ENCODE peak calls at places on chromosomes 12 and 14, in eight cellular contexts. G is HCT116, C is ovary, L is stomach, M is adrenal gland, A is GM12891, R is heart left ventricle, W is Peyer's patch. F is an unnamed sample.
A peak's percentile ranks its signal among the peaks of the same experiment; 100 is the strongest.

GRCh38 chr12:80268924-80269749 is 169.8 kb downstream of the OTOGL start:
- DNase-seq in G (peak; percentile 54), C (no peak), L (no peak), M (no peak), A (no peak), R (no peak), W (no peak), F (peak; percentile 28)

GRCh38 chr12:93287152-93287551 is 90.6 kb upstream of the NUDT4 start:
- DNase-seq in G (no peak), C (no peak), L (no peak), M (no peak), A (no peak), R (no peak), W (no peak), F (no peak)

GRCh38 chr12:106003297-106003696 is 135.5 kb downstream of the NUAK1 start:
- DNase-seq in G (no peak), C (no peak), L (no peak), M (no peak), A (no peak), R (no peak), W (no peak), F (no peak)

GRCh38 chr14:96162265-96162664 is 42.4 kb upstream of the BDKRB2 start:
- DNase-seq in G (no peak), C (no peak), L (peak; percentile 5), M (no peak), A (no peak), R (no peak), W (no peak), F (no peak)

GRCh38 chr12:50772877-50773276 is 9.0 kb downstream of the ATF1 start:
- DNase-seq in G (no peak), C (no peak), L (no peak), M (no peak), A (no peak), R (no peak), W (no peak), F (no peak)

GRCh38 chr12:128940090-128940888 is 87.0 kb downstream of the GLT1D1 start:
- DNase-seq in G (no peak), C (no peak), L (no peak), M (no peak), A (no peak), R (no peak), W (no peak), F (no peak)

GRCh38 chr12:56808954-56809353 is 45.8 kb downstream of the HSD17B6 start:
- DNase-seq in G (no peak), C (no peak), L (no peak), M (no peak), A (no peak), R (no peak), W (no peak), F (peak; percentile 71)

GRCh38 chr12:58359084-58359483 is 417.7 kb downstream of the ATP23 start:
- DNase-seq in G (no peak), C (peak; percentile 27), L (no peak), M (no peak), A (no peak), R (no peak), W (no peak), F (no peak)

GRCh38 chr14:101017209-101017608 is 113.7 kb upstream of the RTL1 start:
- DNase-seq in G (no peak), C (no peak), L (no peak), M (peak; percentile 10), A (no peak), R (no peak), W (no peak), F (no peak)

GRCh38 chr12:23887055-23887835 is 62.2 kb downstream of the SOX5 start:
- DNase-seq in G (no peak), C (no peak), L (no peak), M (no peak), A (no peak), R (no peak), W (no peak), F (no peak)

GRCh38 chr14:99756796-99757195 is 36.4 kb upstream of the EML1 start:
- DNase-seq in G (no peak), C (no peak), L (no peak), M (no peak), A (no peak), R (no peak), W (no peak), F (no peak)

GRCh38 chr12:15778126-15778525 is 11.1 kb downstream of the EPS8 start:
- DNase-seq in G (no peak), C (no peak), L (no peak), M (no peak), A (no peak), R (no peak), W (no peak), F (no peak)

GRCh38 chr12:96906849-96907664 is at the start of gene NEDD1:
- DNase-seq in G (peak; percentile 45), C (peak; percentile 90), L (peak; percentile 87), M (peak; percentile 80), A (peak; percentile 82), R (peak; percentile 90), W (peak; percentile 86), F (peak; percentile 80)
- TF ChIP-seq POLR2A in G (peak; percentile 69), C (peak; percentile 59), L (no peak), M (no peak), A (no peak), R (no peak), W (peak; percentile 40), F (peak; percentile 65)

GRCh38 chr12:46941981-46942380 is 116.2 kb upstream of the SLC38A4 start:
- DNase-seq in G (no peak), C (no peak), L (no peak), M (no peak), A (no peak), R (no peak), W (no peak), F (no peak)

GRCh38 chr12:46936042-46936441 is 110.2 kb upstream of the SLC38A4 start:
- DNase-seq in G (no peak), C (no peak), L (no peak), M (no peak), A (no peak), R (no peak), W (no peak), F (no peak)

GRCh38 chr12:46935448-46935847 is 109.7 kb upstream of the SLC38A4 start:
- DNase-seq in G (no peak), C (no peak), L (no peak), M (no peak), A (no peak), R (no peak), W (no peak), F (no peak)

GRCh38 chr12:46934374-46935111 is 108.7 kb upstream of the SLC38A4 start:
- DNase-seq in G (no peak), C (no peak), L (no peak), M (no peak), A (no peak), R (no peak), W (no peak), F (no peak)

DNA sequence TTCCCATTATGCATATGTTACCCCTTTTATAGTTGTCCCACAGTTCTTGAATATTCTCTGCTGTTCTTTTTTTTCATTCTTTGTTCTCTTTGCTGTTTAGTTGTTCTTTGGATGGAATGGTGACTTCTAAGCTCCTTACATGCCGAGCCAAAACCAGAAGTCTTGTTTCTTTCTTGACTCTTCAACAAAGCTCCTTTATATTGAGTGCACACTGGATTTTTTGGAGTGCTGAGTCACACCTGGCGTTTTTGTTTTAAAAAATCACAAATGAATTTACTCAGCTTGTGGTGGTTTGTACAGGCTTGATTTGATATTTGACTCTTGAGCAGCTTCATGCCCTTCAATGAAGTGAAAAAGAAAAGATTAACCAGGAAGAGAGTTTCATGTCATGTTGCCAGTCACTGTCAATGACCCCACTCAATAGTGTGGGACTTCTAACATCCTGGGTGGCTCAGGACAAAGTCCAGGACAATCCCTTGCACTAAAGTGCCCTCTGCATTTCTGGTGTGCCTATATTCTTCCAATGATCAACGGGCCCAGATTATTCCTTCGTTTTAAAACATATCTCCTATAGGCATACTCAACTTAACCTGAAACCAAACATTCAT is 112.4 kb upstream of the SLC38A4 start:
- DNase-seq in G (no peak), C (no peak), L (no peak), M (no peak), A (no peak), R (no peak), W (no peak), F (no peak)
- TF ChIP-seq POLR2A in G (no peak), C (no peak), L (no peak), M (no peak), A (no peak), R (no peak), W (no peak), F (no peak)

GRCh38 chr12:4217091-4217490 is 56.5 kb upstream of the CCND2 start:
- DNase-seq in G (no peak), C (no peak), L (no peak), M (no peak), A (no peak), R (no peak), W (peak; percentile 27), F (no peak)

GRCh38 chr12:4212845-4213244 is 60.7 kb upstream of the CCND2 start:
- DNase-seq in G (no peak), C (no peak), L (no peak), M (no peak), A (no peak), R (no peak), W (no peak), F (no peak)

GRCh38 chr12:4215862-4216541 is 57.6 kb upstream of the CCND2 start:
- DNase-seq in G (no peak), C (no peak), L (no peak), M (no peak), A (peak; percentile 23), R (no peak), W (no peak), F (no peak)

GRCh38 chr12:4216542-4216927 is 57.0 kb upstream of the CCND2 start:
- DNase-seq in G (no peak), C (no peak), L (no peak), M (no peak), A (no peak), R (no peak), W (no peak), F (no peak)

DNA sequence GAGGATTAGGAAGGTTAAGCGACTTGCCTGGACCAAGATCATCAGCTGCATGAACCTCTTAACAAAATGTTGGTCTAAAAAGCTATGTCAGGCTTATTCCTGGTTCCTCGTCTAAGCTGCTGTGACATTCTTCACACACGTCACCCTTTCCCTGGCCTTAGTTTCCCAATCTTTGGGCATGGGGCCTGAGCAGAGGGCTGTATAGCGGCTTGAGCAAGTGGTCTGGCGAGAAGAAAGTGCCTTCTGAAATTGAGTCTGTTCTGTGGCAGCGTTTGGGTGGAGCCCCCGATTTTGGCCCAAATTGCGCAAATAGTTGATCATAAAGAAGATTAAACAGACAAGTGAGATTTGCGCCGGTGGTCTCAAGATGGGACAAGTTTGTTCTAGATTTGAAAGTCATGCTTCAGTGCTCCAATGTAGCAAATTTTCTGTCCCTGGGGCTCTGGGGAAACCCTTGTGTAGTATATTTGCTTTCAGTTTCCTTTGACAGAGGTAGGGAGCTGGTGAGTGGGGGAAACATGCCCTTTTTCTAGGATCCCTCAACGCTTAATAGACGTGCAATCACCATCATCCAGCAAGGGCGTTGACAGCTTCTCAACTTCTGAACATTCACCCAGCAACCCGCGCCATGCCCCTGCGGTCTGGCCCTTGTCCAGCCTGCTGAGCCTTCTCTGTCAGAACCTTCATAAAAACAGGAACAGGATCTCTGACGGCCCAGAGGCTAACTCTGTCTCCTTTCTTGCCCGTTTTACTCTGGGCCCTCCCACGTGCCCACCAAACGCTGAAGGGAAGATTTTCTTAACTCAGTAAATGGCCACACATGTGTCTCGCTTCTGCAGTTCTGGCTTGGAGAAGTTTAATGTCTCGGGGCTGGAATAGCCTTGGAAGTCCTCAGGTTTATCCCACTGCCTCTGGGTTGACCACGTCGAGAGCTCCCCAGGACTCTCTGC is 58.4 kb upstream of the CCND2 start:
- DNase-seq in G (no peak), C (no peak), L (peak; percentile 44), M (peak; percentile 51), A (peak; percentile 30), R (peak; percentile 79), W (peak; percentile 60), F (no peak)
- TF ChIP-seq POLR2A in G (no peak), C (no peak), L (no peak), M (no peak), A (no peak), R (no peak), W (no peak), F (no peak)

GRCh38 chr12:115354007-115354452 is 670.1 kb upstream of the TBX3 start:
- DNase-seq in G (peak; percentile 36), C (peak; percentile 50), L (peak; percentile 56), M (peak; percentile 90), A (no peak), R (peak; percentile 45), W (no peak), F (peak; percentile 61)
- TF ChIP-seq POLR2A in G (no peak), C (no peak), L (no peak), M (peak; percentile 28), A (no peak), R (no peak), W (no peak), F (peak; percentile 43)